ENCODE peak calls at places on chromosomes 5 and 9, in five cellular contexts. One of them, this sample, is unnamed.
A peak's percentile ranks its signal among the peaks of the same experiment; 100 is the strongest.

GRCh38 chr5:148934895-148935400 is 108.5 kb downstream of the ADRB2 start:
- DNase-seq in HFF-Myc: no peak
- DNase-seq in tibial artery: no peak
- DNase-seq in ovary: no peak
- DNase-seq in HCT116: no peak
- DNase-seq in this sample: no peak

GRCh38 chr9:129436751-129437625 is 183.9 kb downstream of the C9orf50 start:
- DNase-seq in HFF-Myc: no peak
- DNase-seq in tibial artery: peak; percentile 86
- DNase-seq in ovary: peak; percentile 88
- DNase-seq in HCT116: no peak
- DNase-seq in this sample: no peak

GRCh38 chr9:72271617-72272478 is 93.2 kb downstream of the ZFAND5 start:
- DNase-seq in HFF-Myc: peak; percentile 45
- DNase-seq in tibial artery: no peak
- DNase-seq in ovary: peak; percentile 21
- DNase-seq in HCT116: peak; percentile 47
- DNase-seq in this sample: no peak

GRCh38 chr9:20358201-20358600 is 264.1 kb downstream of the MLLT3 start:
- DNase-seq in HFF-Myc: no peak
- DNase-seq in tibial artery: no peak
- DNase-seq in ovary: no peak
- DNase-seq in HCT116: no peak
- DNase-seq in this sample: peak; percentile 59

GRCh38 chr5:147732552-147732883 is 50.0 kb downstream of the JAKMIP2 start:
- DNase-seq in HFF-Myc: no peak
- DNase-seq in tibial artery: no peak
- DNase-seq in ovary: no peak
- DNase-seq in HCT116: no peak
- DNase-seq in this sample: no peak

GRCh38 chr9:16555802-16556201 is 314.7 kb downstream of the BNC2 start:
- DNase-seq in HFF-Myc: no peak
- DNase-seq in tibial artery: no peak
- DNase-seq in ovary: no peak
- DNase-seq in HCT116: no peak
- DNase-seq in this sample: no peak

GRCh38 chr5:149381986-149382338 is 2.9 kb upstream of the IL17B start:
- DNase-seq in HFF-Myc: no peak
- DNase-seq in tibial artery: peak; percentile 92
- DNase-seq in ovary: peak; percentile 78
- DNase-seq in HCT116: peak; percentile 33
- DNase-seq in this sample: peak; percentile 11

GRCh38 chr9:33884856-33885701 is 68.1 kb downstream of the UBE2R2 start:
- DNase-seq in HFF-Myc: no peak
- DNase-seq in tibial artery: no peak
- DNase-seq in ovary: peak; percentile 29
- DNase-seq in HCT116: no peak
- DNase-seq in this sample: peak; percentile 54

GRCh38 chr5:154341620-154342019 is 104.2 kb upstream of the SAP30L start:
- DNase-seq in HFF-Myc: no peak
- DNase-seq in tibial artery: no peak
- DNase-seq in ovary: no peak
- DNase-seq in HCT116: no peak
- DNase-seq in this sample: no peak

GRCh38 chr9:3963266-3964019 is 336.4 kb downstream of the GLIS3 start:
- DNase-seq in HFF-Myc: peak; percentile 69
- DNase-seq in tibial artery: no peak
- DNase-seq in ovary: peak; percentile 72
- DNase-seq in HCT116: no peak
- DNase-seq in this sample: no peak

GRCh38 chr9:137054932-137055384 is 1.1 kb upstream of the ENTPD2 start:
- DNase-seq in HFF-Myc: no peak
- DNase-seq in tibial artery: no peak
- DNase-seq in ovary: no peak
- DNase-seq in HCT116: no peak
- DNase-seq in this sample: no peak

GRCh38 chr5:75610201-75610600 is 1.1 kb upstream of the ANKDD1B start:
- DNase-seq in HFF-Myc: no peak
- DNase-seq in tibial artery: no peak
- DNase-seq in ovary: no peak
- DNase-seq in HCT116: no peak
- DNase-seq in this sample: no peak

GRCh38 chr9:16131269-16131668 is 578.4 kb downstream of the CCDC171 start:
- DNase-seq in HFF-Myc: no peak
- DNase-seq in tibial artery: no peak
- DNase-seq in ovary: no peak
- DNase-seq in HCT116: no peak
- DNase-seq in this sample: no peak

GRCh38 chr9:36956908-36957307 is 77.2 kb downstream of the PAX5 start:
- DNase-seq in HFF-Myc: no peak
- DNase-seq in tibial artery: no peak
- DNase-seq in ovary: no peak
- DNase-seq in HCT116: no peak
- DNase-seq in this sample: no peak

GRCh38 chr5:5344051-5344571 is 78.4 kb upstream of the ICE1 start:
- DNase-seq in HFF-Myc: no peak
- DNase-seq in tibial artery: no peak
- DNase-seq in ovary: no peak
- DNase-seq in HCT116: no peak
- DNase-seq in this sample: no peak

GRCh38 chr5:112350626-112351025 is 68.5 kb downstream of the EPB41L4A start:
- DNase-seq in HFF-Myc: no peak
- DNase-seq in tibial artery: no peak
- DNase-seq in ovary: no peak
- DNase-seq in HCT116: no peak
- DNase-seq in this sample: no peak

GRCh38 chr5:16736158-16736994 is 119.6 kb upstream of the RETREG1 start:
- DNase-seq in HFF-Myc: no peak
- DNase-seq in tibial artery: no peak
- DNase-seq in ovary: no peak
- DNase-seq in HCT116: peak; percentile 24
- DNase-seq in this sample: peak; percentile 83

GRCh38 chr9:97723819-97724218 is 26.7 kb upstream of the XPA start:
- DNase-seq in HFF-Myc: no peak
- DNase-seq in tibial artery: no peak
- DNase-seq in ovary: no peak
- DNase-seq in HCT116: no peak
- DNase-seq in this sample: no peak

GRCh38 chr5:145934276-145934675 is 2.1 kb upstream of the SH3RF2 start:
- DNase-seq in HFF-Myc: no peak
- DNase-seq in tibial artery: no peak
- DNase-seq in ovary: no peak
- DNase-seq in HCT116: no peak
- DNase-seq in this sample: no peak

GRCh38 chr5:100758780-100759179 is 144.3 kb downstream of the ST8SIA4 start:
- DNase-seq in HFF-Myc: no peak
- DNase-seq in tibial artery: no peak
- DNase-seq in ovary: no peak
- DNase-seq in HCT116: no peak
- DNase-seq in this sample: no peak

GRCh38 chr9:3385871-3386270 is 139.9 kb downstream of the RFX3 start:
- DNase-seq in HFF-Myc: no peak
- DNase-seq in tibial artery: no peak
- DNase-seq in ovary: no peak
- DNase-seq in HCT116: no peak
- DNase-seq in this sample: no peak

GRCh38 chr9:70865471-70865870 is 255.9 kb downstream of the TRPM3 start:
- DNase-seq in HFF-Myc: no peak
- DNase-seq in tibial artery: no peak
- DNase-seq in ovary: no peak
- DNase-seq in HCT116: no peak
- DNase-seq in this sample: no peak

GRCh38 chr5:60185230-60186104 is 291.9 kb upstream of the PDE4D start:
- DNase-seq in HFF-Myc: no peak
- DNase-seq in tibial artery: no peak
- DNase-seq in ovary: no peak
- DNase-seq in HCT116: no peak
- DNase-seq in this sample: no peak

GRCh38 chr5:141441571-141442170 is 11.4 kb downstream of the PCDHGA12 start:
- DNase-seq in HFF-Myc: no peak
- DNase-seq in tibial artery: no peak
- DNase-seq in ovary: no peak
- DNase-seq in HCT116: no peak
- DNase-seq in this sample: no peak

GRCh38 chr5:141437208-141437607 is 6.9 kb downstream of the PCDHGA12 start:
- DNase-seq in HFF-Myc: no peak
- DNase-seq in tibial artery: no peak
- DNase-seq in ovary: no peak
- DNase-seq in HCT116: no peak
- DNase-seq in this sample: no peak

GRCh38 chr5:141434006-141434405 is 3.7 kb downstream of the PCDHGA12 start:
- DNase-seq in HFF-Myc: no peak
- DNase-seq in tibial artery: no peak
- DNase-seq in ovary: no peak
- DNase-seq in HCT116: no peak
- DNase-seq in this sample: no peak

GRCh38 chr5:141439411-141440141 is 9.3 kb downstream of the PCDHGA12 start:
- DNase-seq in HFF-Myc: no peak
- DNase-seq in tibial artery: no peak
- DNase-seq in ovary: no peak
- DNase-seq in HCT116: no peak
- DNase-seq in this sample: no peak
- H3K4me3 ChIP-seq in HFF-Myc: no peak overlapping the region
- H3K4me3 ChIP-seq in tibial artery: no peak overlapping the region
- H3K4me3 ChIP-seq in ovary: no peak overlapping the region
- H3K4me3 ChIP-seq in HCT116: no peak overlapping the region
- H3K4me3 ChIP-seq in this sample: no peak overlapping the region

DNA sequence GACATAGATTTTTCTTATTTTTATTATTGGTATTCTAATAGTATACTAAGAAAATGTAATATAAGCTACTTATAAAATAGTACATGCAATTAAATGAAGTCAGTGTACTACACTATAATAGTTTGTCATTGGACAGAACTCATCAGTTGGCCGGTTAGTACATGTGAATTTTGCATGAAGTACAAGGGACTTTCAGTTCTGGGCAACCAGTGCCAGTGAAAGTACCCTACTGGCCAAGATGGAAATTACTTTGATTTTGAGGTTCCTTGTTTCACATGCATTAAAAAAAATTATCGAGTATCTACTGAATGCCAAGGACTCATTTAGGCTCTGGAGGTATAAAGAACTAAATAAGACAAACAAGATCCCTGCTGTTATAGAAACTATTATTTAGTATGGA is 213.4 kb upstream of the ELL2 start:
- DNase-seq in HFF-Myc: no peak
- DNase-seq in tibial artery: no peak
- DNase-seq in ovary: no peak
- DNase-seq in HCT116: peak; percentile 33
- DNase-seq in this sample: no peak
- TF ChIP-seq CTCF in HFF-Myc: peak; percentile 25
- TF ChIP-seq CTCF in tibial artery: peak; percentile 20
- TF ChIP-seq CTCF in ovary: no peak
- TF ChIP-seq CTCF in HCT116: peak; percentile 49
- TF ChIP-seq CTCF in this sample: no peak

DNA sequence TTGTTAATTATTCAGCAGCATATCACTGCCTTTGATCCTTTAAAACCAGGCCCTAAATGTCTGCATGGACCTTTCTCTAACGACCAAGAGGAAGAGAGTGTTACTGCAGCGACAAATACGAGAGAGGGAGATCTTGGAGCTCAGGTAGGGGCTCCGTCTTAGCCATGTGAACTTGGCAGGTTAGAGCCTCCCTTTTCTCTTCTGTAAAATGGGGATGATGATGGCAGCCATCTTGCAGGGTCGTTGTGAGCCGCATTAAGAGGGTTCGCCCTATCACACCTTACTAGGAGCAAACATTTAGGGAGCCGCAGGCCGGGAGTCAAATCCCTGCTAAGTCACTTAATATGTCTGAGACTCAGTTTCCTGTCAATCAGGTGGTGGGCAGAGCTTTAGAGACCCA is 1.6 kb downstream of the ENG start:
- DNase-seq in HFF-Myc: no peak
- DNase-seq in tibial artery: no peak
- DNase-seq in ovary: no peak
- DNase-seq in HCT116: no peak
- DNase-seq in this sample: no peak
- H3K4me3 ChIP-seq in HFF-Myc: peak overlapping the region; percentile 93
- H3K4me3 ChIP-seq in tibial artery: peak overlapping the region; percentile 54
- H3K4me3 ChIP-seq in ovary: peak overlapping the region; percentile 71
- H3K4me3 ChIP-seq in HCT116: no peak overlapping the region
- H3K4me3 ChIP-seq in this sample: no peak overlapping the region

GRCh38 chr5:172473427-172473826 is 19.1 kb upstream of the SH3PXD2B start:
- DNase-seq in HFF-Myc: no peak
- DNase-seq in tibial artery: peak; percentile 55
- DNase-seq in ovary: no peak
- DNase-seq in HCT116: no peak
- DNase-seq in this sample: no peak
- TF ChIP-seq CTCF in HFF-Myc: no peak
- TF ChIP-seq CTCF in tibial artery: no peak
- TF ChIP-seq CTCF in ovary: no peak
- TF ChIP-seq CTCF in HCT116: no peak
- TF ChIP-seq CTCF in this sample: no peak

GRCh38 chr5:178114325-178115135 is 1.2 kb downstream of the N4BP3 start:
- DNase-seq in HFF-Myc: no peak
- DNase-seq in tibial artery: no peak
- DNase-seq in ovary: no peak
- DNase-seq in HCT116: no peak
- DNase-seq in this sample: no peak
- H3K4me3 ChIP-seq in HFF-Myc: peak overlapping the region; percentile 46
- H3K4me3 ChIP-seq in tibial artery: no peak overlapping the region
- H3K4me3 ChIP-seq in ovary: no peak overlapping the region
- H3K4me3 ChIP-seq in HCT116: peak overlapping the region; percentile 63
- H3K4me3 ChIP-seq in this sample: peak overlapping the region; percentile 41

DNA sequence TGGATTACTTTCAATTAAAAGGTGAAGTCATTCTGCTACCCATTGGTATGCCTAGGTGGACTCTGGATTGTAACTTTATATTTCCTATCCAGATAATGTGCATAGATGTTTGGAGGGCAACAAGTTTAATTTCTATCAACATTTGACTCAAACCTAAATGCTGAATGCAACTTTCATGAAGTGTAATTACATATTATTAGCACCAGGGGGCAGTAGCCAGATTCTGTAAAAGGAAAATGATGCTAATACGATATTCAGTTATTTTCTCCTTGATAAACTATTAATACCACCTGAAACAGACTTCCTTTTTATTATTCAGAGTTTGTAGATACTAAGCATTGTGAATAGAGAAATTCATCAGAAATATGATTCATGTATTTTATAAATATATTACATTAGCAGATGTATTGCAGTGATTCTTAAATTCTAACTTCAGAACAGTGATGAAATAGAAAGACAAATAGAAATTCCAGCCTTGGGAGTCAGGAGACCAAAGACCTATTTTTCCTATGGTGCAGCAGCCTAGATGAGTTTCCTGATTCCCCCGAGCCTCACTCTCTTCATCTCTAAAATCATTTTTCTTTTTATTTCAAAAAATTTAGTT is 148.1 kb downstream of the CAAP1 start:
- DNase-seq in HFF-Myc: no peak
- DNase-seq in tibial artery: no peak
- DNase-seq in ovary: no peak
- DNase-seq in HCT116: peak; percentile 10
- DNase-seq in this sample: no peak
- TF ChIP-seq CTCF in HFF-Myc: peak; percentile 41
- TF ChIP-seq CTCF in tibial artery: peak; percentile 51
- TF ChIP-seq CTCF in ovary: peak; percentile 55
- TF ChIP-seq CTCF in HCT116: peak; percentile 49
- TF ChIP-seq CTCF in this sample: peak; percentile 57

This sample was measured in LNCaP clone FGC.